ENCODE peak calls at places on chromosomes 6 and 20, in five cellular contexts. One of them, this sample, is unnamed.
A peak's percentile ranks its signal among the peaks of the same experiment; 100 is the strongest.

GRCh38 chr6:10341605-10342004 is 73.3 kb downstream of the TFAP2A start:
- ATAC-seq in left lobe of liver: no peak
- ATAC-seq in CD4-positive, CD25-positive, alpha-beta regulatory T cell: no peak
- ATAC-seq in left lung: no peak
- ATAC-seq in activated T-helper 17 cell treated with anti-CD3 and anti-CD28 coated beads, Interleukin-2, amount 50 U/mL, for 72 hours: no peak
- ATAC-seq in this sample: no peak

GRCh38 chr6:1612902-1613301 is 3.2 kb downstream of the FOXC1 start:
- ATAC-seq in left lobe of liver: no peak
- ATAC-seq in left lung: no peak
- ATAC-seq in CD4-positive, CD25-positive, alpha-beta regulatory T cell: no peak
- ATAC-seq in activated T-helper 17 cell treated with anti-CD3 and anti-CD28 coated beads, Interleukin-2, amount 50 U/mL, for 72 hours: no peak
- ATAC-seq in this sample: peak; percentile 41

GRCh38 chr6:22667855-22668254 is 98.5 kb downstream of the HDGFL1 start:
- ATAC-seq in left lung: no peak
- ATAC-seq in left lobe of liver: peak; percentile 45
- ATAC-seq in CD4-positive, CD25-positive, alpha-beta regulatory T cell: no peak
- ATAC-seq in activated T-helper 17 cell treated with anti-CD3 and anti-CD28 coated beads, Interleukin-2, amount 50 U/mL, for 72 hours: no peak
- ATAC-seq in this sample: no peak

GRCh38 chr6:14542670-14543366 is 425.2 kb downstream of the CD83 start:
- ATAC-seq in CD4-positive, CD25-positive, alpha-beta regulatory T cell: peak; percentile 20
- ATAC-seq in left lung: peak; percentile 21
- ATAC-seq in activated T-helper 17 cell treated with anti-CD3 and anti-CD28 coated beads, Interleukin-2, amount 50 U/mL, for 72 hours: peak; percentile 99
- ATAC-seq in left lobe of liver: no peak
- ATAC-seq in this sample: no peak

GRCh38 chr6:96781557-96781956 is 55.7 kb downstream of the GPR63 start:
- ATAC-seq in CD4-positive, CD25-positive, alpha-beta regulatory T cell: no peak
- ATAC-seq in activated T-helper 17 cell treated with anti-CD3 and anti-CD28 coated beads, Interleukin-2, amount 50 U/mL, for 72 hours: no peak
- ATAC-seq in left lung: no peak
- ATAC-seq in left lobe of liver: no peak
- ATAC-seq in this sample: no peak

GRCh38 chr20:17611540-17612286 is 41.8 kb downstream of the DSTN start:
- ATAC-seq in activated T-helper 17 cell treated with anti-CD3 and anti-CD28 coated beads, Interleukin-2, amount 50 U/mL, for 72 hours: no peak
- ATAC-seq in CD4-positive, CD25-positive, alpha-beta regulatory T cell: no peak
- ATAC-seq in left lobe of liver: peak; percentile 40
- ATAC-seq in left lung: peak; percentile 8
- ATAC-seq in this sample: peak; percentile 13

GRCh38 chr6:71333700-71334099 is 45.1 kb downstream of the OGFRL1 start:
- ATAC-seq in left lobe of liver: no peak
- ATAC-seq in CD4-positive, CD25-positive, alpha-beta regulatory T cell: no peak
- ATAC-seq in activated T-helper 17 cell treated with anti-CD3 and anti-CD28 coated beads, Interleukin-2, amount 50 U/mL, for 72 hours: no peak
- ATAC-seq in left lung: peak; percentile 48
- ATAC-seq in this sample: peak; percentile 69

GRCh38 chr6:145483191-145483996 is 251.9 kb downstream of the EPM2A start:
- ATAC-seq in CD4-positive, CD25-positive, alpha-beta regulatory T cell: no peak
- ATAC-seq in left lung: peak; percentile 97
- ATAC-seq in left lobe of liver: no peak
- ATAC-seq in activated T-helper 17 cell treated with anti-CD3 and anti-CD28 coated beads, Interleukin-2, amount 50 U/mL, for 72 hours: no peak
- ATAC-seq in this sample: no peak

GRCh38 chr6:42316390-42316970 is 98.8 kb upstream of the MRPS10 start:
- ATAC-seq in activated T-helper 17 cell treated with anti-CD3 and anti-CD28 coated beads, Interleukin-2, amount 50 U/mL, for 72 hours: peak; percentile 23
- ATAC-seq in left lung: peak; percentile 64
- ATAC-seq in CD4-positive, CD25-positive, alpha-beta regulatory T cell: no peak
- ATAC-seq in left lobe of liver: peak; percentile 14
- ATAC-seq in this sample: peak; percentile 55

GRCh38 chr6:132725947-132726607 is 12.2 kb upstream of the VNN1 start:
- ATAC-seq in activated T-helper 17 cell treated with anti-CD3 and anti-CD28 coated beads, Interleukin-2, amount 50 U/mL, for 72 hours: no peak
- ATAC-seq in left lung: no peak
- ATAC-seq in left lobe of liver: no peak
- ATAC-seq in CD4-positive, CD25-positive, alpha-beta regulatory T cell: no peak
- ATAC-seq in this sample: no peak

GRCh38 chr6:3405679-3406078 is 51.2 kb downstream of the SLC22A23 start:
- ATAC-seq in left lung: peak; percentile 55
- ATAC-seq in activated T-helper 17 cell treated with anti-CD3 and anti-CD28 coated beads, Interleukin-2, amount 50 U/mL, for 72 hours: no peak
- ATAC-seq in left lobe of liver: peak; percentile 14
- ATAC-seq in CD4-positive, CD25-positive, alpha-beta regulatory T cell: no peak
- ATAC-seq in this sample: no peak

This sample was measured in SK-N-SH treated with all-trans-retinoic acid at 6 μM for 48 hours.